ENCODE peak calls at places on chromosome 2, in four cellular contexts. S is K562, L is HepG2, Y is GM12878. N is an unnamed sample.

GRCh38 chr2:9779572-9780264 is 63.6 kb upstream of the TAF1B start:
- DNase-seq in Y (no peak), S (no peak), L (no peak), N (no peak)

GRCh38 chr2:109513749-109514588 is 99.8 kb downstream of the SEPTIN10 start:
- DNase-seq in S (no peak), Y (peak; percentile 95), L (no peak), N (no peak)

GRCh38 chr2:178379162-178379664 is 71.8 kb downstream of the PRKRA start:
- DNase-seq in L (no peak), Y (no peak), S (no peak), N (no peak)

GRCh38 chr2:216690451-216691209 is 4.7 kb downstream of the IGFBP5 start:
- DNase-seq in L (no peak), S (no peak), Y (no peak), N (no peak)

GRCh38 chr2:168375195-168375798 is 80.8 kb upstream of the CERS6 start:
- DNase-seq in Y (no peak), L (no peak), S (no peak), N (no peak)

GRCh38 chr2:238458641-238459040 is 31.9 kb downstream of the ASB1 start:
- DNase-seq in L (no peak), Y (no peak), S (no peak), N (no peak)

GRCh38 chr2:238127165-238128060 is 11.1 kb upstream of the KLHL30 start:
- DNase-seq in L (peak; percentile 39), Y (no peak), S (peak; percentile 68), N (no peak)

GRCh38 chr2:79432731-79433146 is 80.1 kb upstream of the CTNNA2 start:
- DNase-seq in L (peak; percentile 28), Y (no peak), S (no peak), N (no peak)

GRCh38 chr2:164388511-164388910 is 232.8 kb downstream of the GRB14 start:
- DNase-seq in S (no peak), Y (peak; percentile 3), L (peak; percentile 51), N (no peak)

GRCh38 chr2:45177870-45178269 is 168.6 kb upstream of the SIX2 start:
- DNase-seq in S (no peak), Y (no peak), L (no peak), N (no peak)

GRCh38 chr2:200742426-200742825 is 69.3 kb upstream of the BZW1 start:
- DNase-seq in L (no peak), S (no peak), Y (no peak), N (no peak)

GRCh38 chr2:85684806-85685205 is 9.4 kb upstream of the GNLY start:
- DNase-seq in S (no peak), L (no peak), Y (peak; percentile 61), N (no peak)

GRCh38 chr2:7994397-7994951 is 687.4 kb upstream of the ID2 start:
- DNase-seq in L (no peak), S (no peak), Y (no peak), N (no peak)

GRCh38 chr2:149955201-149955600 is 367.6 kb upstream of the MMADHC start:
- DNase-seq in S (no peak), Y (no peak), L (no peak), N (no peak)

GRCh38 chr2:152200562-152201465 is 25.3 kb upstream of the STAM2 start:
- DNase-seq in L (peak; percentile 77), Y (no peak), S (peak; percentile 85), N (peak; percentile 25)

GRCh38 chr2:64238799-64239198 is 94.6 kb upstream of the PELI1 start:
- DNase-seq in L (no peak), S (no peak), Y (no peak), N (no peak)

GRCh38 chr2:235940330-235940729 is 227.9 kb downstream of the GBX2 start:
- DNase-seq in Y (no peak), L (no peak), S (peak; percentile 63), N (no peak)

GRCh38 chr2:16179701-16180402 is 239.5 kb downstream of the MYCN start:
- DNase-seq in Y (no peak), L (no peak), S (no peak), N (peak; percentile 44)

GRCh38 chr2:29212009-29212408 is 96.8 kb downstream of the CLIP4 start:
- DNase-seq in L (peak; percentile 39), S (no peak), Y (no peak), N (no peak)

GRCh38 chr2:202072226-202072625 is 829 bp upstream of the KIAA2012 start:
- DNase-seq in Y (no peak), L (peak; percentile 20), S (no peak), N (no peak)

GRCh38 chr2:48482774-48483173 is 47.2 kb upstream of the STON1 start:
- DNase-seq in L (no peak), S (no peak), Y (no peak), N (no peak)

GRCh38 chr2:181615086-181615635 is 41.7 kb downstream of the CERKL start:
- DNase-seq in S (no peak), Y (no peak), L (no peak), N (no peak)

GRCh38 chr2:146365041-146365440 is 1479.8 kb upstream of the ACVR2A start:
- DNase-seq in L (no peak), S (no peak), Y (no peak), N (no peak)

GRCh38 chr2:6308986-6309385 is 556.7 kb downstream of the CMPK2 start:
- DNase-seq in L (no peak), Y (no peak), S (no peak), N (no peak)

GRCh38 chr2:120936476-120937334 is 201.0 kb downstream of the GLI2 start:
- DNase-seq in L (no peak), S (no peak), Y (no peak), N (no peak)

GRCh38 chr2:3041841-3042600 is 335.6 kb downstream of the EIPR1 start:
- DNase-seq in Y (no peak), L (no peak), S (no peak), N (no peak)

GRCh38 chr2:62221141-62221540 is 25.2 kb downstream of the B3GNT2 start:
- DNase-seq in S (no peak), L (peak; percentile 32), Y (no peak), N (no peak)

GRCh38 chr2:8453904-8454302 is 228.0 kb upstream of the ID2 start:
- DNase-seq in S (no peak), Y (no peak), L (no peak), N (no peak)

DNA sequence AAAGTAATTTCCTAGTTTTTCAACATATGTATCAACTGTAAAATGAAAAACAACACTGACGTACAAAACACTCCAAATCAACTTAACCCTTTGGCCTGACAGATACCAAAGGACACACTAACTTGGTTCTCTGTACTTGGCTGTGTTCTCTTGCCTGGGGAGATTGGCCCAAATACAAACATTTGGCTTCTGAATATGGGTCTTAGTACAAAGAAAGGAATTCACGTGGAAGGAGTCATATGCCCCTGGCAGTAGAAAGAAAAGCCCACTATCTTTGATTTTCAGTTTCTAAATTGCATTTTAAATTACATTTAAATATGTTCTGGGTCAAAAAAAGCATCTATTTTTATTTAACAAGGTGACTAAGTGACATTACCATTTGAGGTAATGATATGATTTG is 153.4 kb upstream of the CCDC195 start:
- DNase-seq in L (no peak), S (no peak), Y (no peak), N (no peak)
- TF ChIP-seq ETV6 in L (no peak), S (no peak), Y (no peak), N (no peak)

GRCh38 chr2:10788855-10789254 is 23.7 kb downstream of the PDIA6 start:
- DNase-seq in L (no peak), S (no peak), Y (no peak), N (no peak)
- TF ChIP-seq ETV6 in L (no peak), S (no peak), Y (no peak), N (no peak)

DNA sequence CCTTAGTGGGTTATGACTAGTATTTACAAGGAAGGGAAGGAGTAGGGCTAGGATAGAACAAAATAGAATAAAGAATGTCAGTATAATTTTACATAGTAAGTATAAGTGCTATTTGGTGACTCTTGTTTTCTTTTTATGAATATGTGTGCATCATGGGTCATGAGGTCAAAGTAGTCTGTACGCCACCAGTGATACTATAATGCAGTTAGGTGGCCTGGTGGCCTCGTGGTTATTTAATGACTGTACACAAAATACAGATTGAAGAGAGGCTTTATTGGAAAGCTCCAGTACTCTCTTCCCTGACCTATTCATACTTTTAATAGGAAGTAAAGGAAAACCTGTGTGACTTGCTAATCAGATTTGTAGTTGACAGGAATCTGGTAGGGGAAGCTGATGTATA is 27.3 kb downstream of the CAB39 start:
- DNase-seq in S (no peak), Y (no peak), L (no peak), N (no peak)
- TF ChIP-seq ETV6 in S (no peak), Y (no peak), L (no peak), N (no peak)

GRCh38 chr2:221431477-221431876 is 140.6 kb downstream of the EPHA4 start:
- DNase-seq in L (no peak), Y (no peak), S (no peak), N (no peak)
- TF ChIP-seq ETV6 in L (no peak), Y (no peak), S (no peak), N (no peak)

N was measured in WTC11.